ENCODE peak calls at places on chromosomes 7 and 10, in eight cellular contexts. W, O, G, C, A, E, K and J are unnamed samples.
A peak's percentile ranks its signal among the peaks of the same experiment; 100 is the strongest.

GRCh38 chr10:21281765-21282484 is 243.6 kb downstream of the SKIDA1 start:
- DNase-seq in W (no peak), O (no peak), G (no peak), C (no peak), A (no peak), E (no peak), K (no peak), J (no peak)

GRCh38 chr10:110409926-110410325 is 87.8 kb upstream of the DUSP5 start:
- DNase-seq in W (no peak), O (no peak), G (no peak), C (no peak), A (no peak), E (no peak), K (no peak), J (no peak)

GRCh38 chr7:122679813-122680212 is 19.1 kb downstream of the RNF133 start:
- DNase-seq in W (no peak), O (no peak), G (no peak), C (no peak), A (no peak), E (no peak), K (no peak), J (no peak)

GRCh38 chr10:105183506-105183905 is 542.4 kb downstream of the SORCS3 start:
- DNase-seq in W (no peak), O (no peak), G (no peak), C (no peak), A (no peak), E (no peak), K (no peak), J (no peak)

GRCh38 chr10:79299397-79300370 is 47.6 kb upstream of the PPIF start:
- DNase-seq in W (no peak), O (no peak), G (no peak), C (no peak), A (no peak), E (no peak), K (peak; percentile 91), J (no peak)

GRCh38 chr10:1328951-1329614 is 272.9 kb downstream of the WDR37 start:
- DNase-seq in W (no peak), O (no peak), G (no peak), C (no peak), A (no peak), E (no peak), K (no peak), J (no peak)

GRCh38 chr7:143396182-143396581 is 12.5 kb downstream of the EPHA1 start:
- DNase-seq in W (no peak), O (no peak), G (no peak), C (no peak), A (no peak), E (no peak), K (no peak), J (no peak)

GRCh38 chr7:134737561-134738353 is 41.7 kb upstream of the CALD1 start:
- DNase-seq in W (no peak), O (no peak), G (no peak), C (no peak), A (no peak), E (no peak), K (peak; percentile 38), J (no peak)

GRCh38 chr7:29247232-29247961 is 52.8 kb downstream of the CHN2 start:
- DNase-seq in W (no peak), O (no peak), G (no peak), C (no peak), A (no peak), E (no peak), K (no peak), J (no peak)

GRCh38 chr7:132255898-132256297 is 320.4 kb downstream of the PLXNA4 start:
- DNase-seq in W (no peak), O (peak; percentile 70), G (no peak), C (no peak), A (no peak), E (no peak), K (no peak), J (no peak)

GRCh38 chr10:114525368-114525949 is 121.2 kb upstream of the AFAP1L2 start:
- DNase-seq in W (peak; percentile 71), O (peak; percentile 69), G (no peak), C (no peak), A (no peak), E (no peak), K (no peak), J (no peak)
- H3K4me1 ChIP-seq in W (peaks cover 47% of the 10 kb centered on the region), O (peaks cover 34% of the 10 kb centered on the region), G (peaks cover 4% of the 10 kb centered on the region), C (peaks cover 17% of the 10 kb centered on the region), A (peaks cover 61% of the 10 kb centered on the region), E (peaks cover 14% of the 10 kb centered on the region), K (peaks cover 5% of the 10 kb centered on the region), J (peaks cover 51% of the 10 kb centered on the region)

GRCh38 chr7:101823596-101823995 is 6.2 kb downstream of the CUX1 start:
- DNase-seq in W (no peak), O (no peak), G (no peak), C (no peak), A (no peak), E (no peak), K (no peak), J (no peak)
- H3K27ac ChIP-seq in W (no peak overlapping the region), O (no peak overlapping the region), G (peak overlapping the region; percentile 21), C (no peak overlapping the region), A (no peak overlapping the region), E (no peak overlapping the region), K (no peak overlapping the region), J (no peak overlapping the region)

GRCh38 chr10:102222798-102223197 is 3.3 kb upstream of the ELOVL3 start:
- DNase-seq in W (no peak), O (no peak), G (no peak), C (no peak), A (no peak), E (no peak), K (no peak), J (no peak)

GRCh38 chr10:102227050-102227449 is 951 bp downstream of the ELOVL3 start:
- DNase-seq in W (no peak), O (no peak), G (no peak), C (no peak), A (no peak), E (no peak), K (peak; percentile 77), J (no peak)

GRCh38 chr10:102225646-102226541 is at the start of gene ELOVL3:
- DNase-seq in W (peak; percentile 75), O (peak; percentile 95), G (peak; percentile 72), C (peak; percentile 88), A (peak; percentile 50), E (peak; percentile 95), K (peak; percentile 92), J (peak; percentile 78)

GRCh38 chr10:102229810-102230263 is 3.7 kb downstream of the ELOVL3 start:
- DNase-seq in W (peak; percentile 83), O (peak; percentile 91), G (no peak), C (peak; percentile 76), A (peak; percentile 67), E (peak; percentile 88), K (peak; percentile 72), J (peak; percentile 68)

DNA sequence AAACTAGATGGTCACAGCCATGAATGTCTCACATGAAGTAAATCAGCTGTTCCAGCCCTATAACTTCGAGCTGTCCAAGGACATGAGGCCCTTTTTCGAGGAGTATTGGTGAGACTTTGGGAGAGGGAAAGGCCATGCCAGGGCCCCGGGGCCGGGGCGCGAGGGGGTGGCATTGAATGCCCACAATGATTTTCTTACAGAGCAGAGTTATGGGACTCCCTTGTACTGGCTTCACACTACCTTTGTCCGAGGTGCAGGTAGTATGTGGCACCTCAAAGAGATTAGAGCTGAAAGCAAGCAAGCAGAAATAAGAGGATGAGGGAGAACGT is 407 bp downstream of the ELOVL3 start:
- DNase-seq in W (no peak), O (no peak), G (no peak), C (no peak), A (no peak), E (no peak), K (no peak), J (no peak)
- H3K4me3 ChIP-seq in W (peak overlapping the region; percentile 26), O (no peak overlapping the region), G (peak overlapping the region; percentile 34), C (peak overlapping the region; percentile 33), A (peak overlapping the region; percentile 61), E (peak overlapping the region; percentile 27), K (peak overlapping the region; percentile 16), J (no peak overlapping the region)

GRCh38 chr7:118305686-118306085 is 81.2 kb downstream of the ANKRD7 start:
- DNase-seq in W (no peak), O (no peak), G (no peak), C (no peak), A (no peak), E (no peak), K (peak; percentile 30), J (no peak)
- H3K4me1 ChIP-seq in W (no peaks in the 10 kb centered on the region), O (no peaks in the 10 kb centered on the region), G (no peaks in the 10 kb centered on the region), C (no peaks in the 10 kb centered on the region), A (no peaks in the 10 kb centered on the region), E (no peaks in the 10 kb centered on the region), K (no peaks in the 10 kb centered on the region), J (no peaks in the 10 kb centered on the region)

DNA sequence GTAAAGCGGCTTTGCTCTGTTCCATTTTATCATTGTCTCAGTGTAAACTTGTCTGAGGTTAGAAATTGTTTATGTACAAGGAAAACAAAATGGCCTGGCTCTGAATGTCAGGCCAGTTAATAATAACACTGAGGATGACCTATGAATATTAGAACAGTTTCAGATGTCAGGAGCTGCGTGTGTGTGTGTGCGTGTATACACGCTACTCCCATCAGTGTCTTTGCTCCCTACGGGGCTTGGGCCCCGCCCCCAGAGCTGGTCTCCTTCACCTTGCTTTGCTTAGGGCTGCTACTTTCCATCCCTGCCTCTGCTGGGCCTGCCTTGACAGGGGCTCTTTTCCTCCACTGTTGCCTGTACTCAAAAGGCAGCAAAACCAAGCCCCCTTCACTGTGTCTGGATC is 142.3 kb upstream of the BET1 start:
- DNase-seq in W (no peak), O (no peak), G (no peak), C (no peak), A (no peak), E (no peak), K (peak; percentile 86), J (no peak)
- H3K27ac ChIP-seq in W (no peak overlapping the region), O (no peak overlapping the region), G (no peak overlapping the region), C (no peak overlapping the region), A (no peak overlapping the region), E (no peak overlapping the region), K (peak overlapping the region; percentile 64), J (no peak overlapping the region)

DNA sequence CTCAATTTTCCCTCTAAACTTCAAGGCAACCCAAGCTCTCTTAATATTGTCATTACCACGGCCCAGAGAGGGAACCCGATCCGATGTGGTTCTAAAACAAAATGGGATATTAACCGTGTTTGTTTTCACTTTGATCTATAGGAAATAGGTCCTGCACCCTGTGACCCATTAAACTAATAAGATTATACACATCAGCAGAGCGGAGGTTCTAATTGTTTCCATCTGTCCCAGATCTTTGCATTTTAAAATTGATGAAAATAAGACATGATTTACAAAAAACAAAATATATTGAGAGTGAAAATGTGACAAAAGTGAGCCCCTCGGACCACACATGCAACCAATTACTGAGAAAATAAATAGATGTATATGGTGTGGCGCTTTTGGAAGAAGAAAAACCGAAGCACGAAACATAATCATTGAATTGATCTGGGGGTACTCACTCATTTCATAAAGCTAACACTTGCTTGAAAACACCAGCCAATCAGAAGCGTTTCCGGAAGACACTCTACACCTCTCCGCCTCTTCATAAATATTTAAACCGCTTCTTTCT is 290.2 kb upstream of the NFE2L3 start:
- DNase-seq in W (no peak), O (no peak), G (no peak), C (no peak), A (no peak), E (no peak), K (no peak), J (no peak)
- H3K4me3 ChIP-seq in W (no peak overlapping the region), O (peak overlapping the region; percentile 14), G (no peak overlapping the region), C (no peak overlapping the region), A (peak overlapping the region; percentile 43), E (peak overlapping the region; percentile 4), K (peak overlapping the region; percentile 44), J (peak overlapping the region; percentile 3)